ENCODE peak calls at places on chromosomes 5 and 9, in four cellular contexts. Z is lung, I is IMR-90, E is esophagus muscularis mucosa. G is an unnamed sample.

GRCh38 chr9:126564716-126565115 is 49.0 kb upstream of the LMX1B start:
- DNase-seq in I (no peak), Z (no peak), E (no peak), G (no peak)

GRCh38 chr5:20683241-20683940 is 695.4 kb upstream of the CDH18 start:
- DNase-seq in I (no peak), Z (no peak), E (no peak), G (no peak)

GRCh38 chr9:5688109-5688508 is 59.2 kb downstream of the RIC1 start:
- DNase-seq in I (peak; percentile 31), Z (no peak), E (no peak), G (no peak)

GRCh38 chr9:33166263-33167083 is 663 bp downstream of the B4GALT1 start:
- DNase-seq in E (no peak), Z (peak; percentile 48), I (no peak), G (peak; percentile 46)

GRCh38 chr9:72856985-72857631 is 95.7 kb downstream of the ALDH1A1 start:
- DNase-seq in Z (no peak), E (no peak), I (peak; percentile 56), G (no peak)

GRCh38 chr5:7638456-7638855 is 212.5 kb downstream of the CFAP90 start:
- DNase-seq in Z (no peak), E (peak; percentile 34), I (no peak), G (no peak)

GRCh38 chr9:131045300-131046092 is 36.5 kb downstream of the LAMC3 start:
- DNase-seq in Z (no peak), I (no peak), E (no peak), G (no peak)

GRCh38 chr5:145551714-145552113 is 283.4 kb downstream of the PRELID2 start:
- DNase-seq in E (no peak), Z (no peak), I (no peak), G (no peak)

GRCh38 chr5:32123058-32123805 is 50.9 kb downstream of the GOLPH3 start:
- DNase-seq in E (no peak), I (peak; percentile 29), Z (no peak), G (no peak)

GRCh38 chr9:89153187-89153586 is 25.4 kb downstream of the SHC3 start:
- DNase-seq in I (no peak), Z (no peak), E (no peak), G (no peak)

GRCh38 chr9:115373000-115373709 is 255.2 kb upstream of the TNC start:
- DNase-seq in I (peak; percentile 98), Z (no peak), E (no peak), G (no peak)

GRCh38 chr5:131977212-131977604 is 31.7 kb upstream of the MEIKIN start:
- DNase-seq in Z (no peak), E (no peak), I (no peak), G (no peak)

GRCh38 chr9:34664281-34665108 is 2.0 kb upstream of the CCL27 start:
- DNase-seq in Z (peak; percentile 84), E (peak; percentile 95), I (peak; percentile 69), G (peak; percentile 74)

GRCh38 chr9:83062653-83063527 is at the start of gene RASEF:
- DNase-seq in I (no peak), E (peak; percentile 45), Z (peak; percentile 82), G (no peak)

GRCh38 chr9:95696701-95697100 is 178.8 kb upstream of the ERCC6L2 start:
- DNase-seq in E (no peak), Z (no peak), I (no peak), G (no peak)

GRCh38 chr9:70413427-70413797 is 1.0 kb downstream of the KLF9 start:
- DNase-seq in I (no peak), E (no peak), Z (no peak), G (no peak)

GRCh38 chr5:101424530-101425175 is 521.6 kb upstream of the ST8SIA4 start:
- DNase-seq in Z (no peak), E (no peak), I (peak; percentile 73), G (no peak)

GRCh38 chr5:72815580-72816296 is 723 bp upstream of the TNPO1 start:
- DNase-seq in Z (no peak), I (no peak), E (no peak), G (no peak)

GRCh38 chr9:109108318-109108717 is 11.4 kb downstream of the TMEM245 start:
- DNase-seq in I (peak; percentile 71), E (no peak), Z (no peak), G (no peak)

GRCh38 chr5:95283761-95284511 is 958 bp downstream of the MCTP1 start:
- DNase-seq in E (no peak), I (no peak), Z (peak; percentile 49), G (no peak)

GRCh38 chr5:1763548-1763911 is 36.1 kb downstream of the MRPL36 start:
- DNase-seq in Z (no peak), E (no peak), I (peak; percentile 72), G (peak; percentile 19)

GRCh38 chr5:131630208-131630962 is 4.6 kb downstream of the RAPGEF6 start:
- DNase-seq in I (no peak), E (no peak), Z (no peak), G (no peak)

GRCh38 chr9:98538626-98539031 is 170.1 kb downstream of the GABBR2 start:
- DNase-seq in I (peak; percentile 25), Z (peak; percentile 79), E (no peak), G (no peak)

GRCh38 chr5:112630246-112631009 is 107.3 kb upstream of the APC start:
- DNase-seq in Z (no peak), I (peak; percentile 2), E (no peak), G (no peak)

GRCh38 chr5:102561894-102562760 is 63.3 kb upstream of the SLCO6A1 start:
- DNase-seq in Z (no peak), I (peak; percentile 1), E (no peak), G (no peak)

GRCh38 chr5:89595065-89595464 is 712.1 kb upstream of the MEF2C start:
- DNase-seq in Z (no peak), I (no peak), E (no peak), G (no peak)

GRCh38 chr5:133610489-133611356 is 1.6 kb downstream of the FSTL4 start:
- DNase-seq in I (no peak), E (peak; percentile 89), Z (peak; percentile 70), G (peak; percentile 20)

GRCh38 chr9:103816146-103816545 is 278.0 kb upstream of the SMC2 start:
- DNase-seq in I (no peak), Z (no peak), E (no peak), G (no peak)

GRCh38 chr9:80540387-80540786 is 968.6 kb downstream of the TLE4 start:
- DNase-seq in Z (no peak), E (no peak), I (no peak), G (no peak)

GRCh38 chr5:19584131-19584530 is 403.9 kb downstream of the CDH18 start:
- DNase-seq in Z (no peak), E (no peak), I (no peak), G (no peak)

GRCh38 chr5:142853682-142854081 is 83.5 kb downstream of the ARHGAP26 start:
- DNase-seq in E (no peak), I (no peak), Z (no peak), G (no peak)

GRCh38 chr9:110762783-110763182 is 94.2 kb downstream of the MUSK start:
- DNase-seq in Z (no peak), E (no peak), I (no peak), G (no peak)

GRCh38 chr5:228886-229285 is 10.8 kb downstream of the SDHA start:
- DNase-seq in Z (no peak), I (no peak), E (no peak), G (no peak)

GRCh38 chr5:225334-225733 is 7.2 kb downstream of the SDHA start:
- DNase-seq in E (no peak), Z (no peak), I (no peak), G (no peak)

GRCh38 chr5:220008-220407 is 1.9 kb downstream of the SDHA start:
- DNase-seq in I (no peak), E (no peak), Z (no peak), G (peak; percentile 40)

GRCh38 chr5:219492-219891 is 1.4 kb downstream of the SDHA start:
- DNase-seq in E (no peak), I (peak; percentile 50), Z (no peak), G (peak; percentile 31)

DNA sequence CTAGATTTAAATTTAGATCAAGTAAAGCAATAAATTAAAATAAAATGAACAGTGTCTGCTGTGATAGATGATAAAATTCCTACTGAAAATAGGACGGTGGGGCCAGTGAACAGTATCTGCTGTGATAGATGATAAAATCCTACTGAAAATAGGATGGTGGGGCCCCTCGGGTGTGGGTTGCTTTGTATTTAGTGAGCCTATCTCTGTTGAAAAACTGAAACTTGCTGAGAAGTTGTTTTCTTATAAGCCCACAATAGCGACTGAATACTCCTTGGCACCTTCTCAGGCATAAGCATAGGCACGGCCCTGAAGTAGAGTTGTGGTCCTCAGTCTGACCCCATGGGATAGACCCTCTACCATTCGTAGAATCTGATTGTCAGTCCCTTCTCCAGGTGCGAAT is 5.7 kb downstream of the SDHA start:
- DNase-seq in Z (no peak), E (no peak), I (no peak), G (no peak)
- H3K36me3 ChIP-seq in Z (peaks cover 29% of the 10 kb centered on the region), E (peaks cover 50% of the 10 kb centered on the region), I (peaks cover 35% of the 10 kb centered on the region), G (peaks cover 35% of the 10 kb centered on the region)

GRCh38 chr9:132903574-132904495 is 25.1 kb downstream of the SPACA9 start:
- DNase-seq in I (no peak), E (no peak), Z (no peak), G (no peak)

GRCh38 chr9:132898043-132898442 is 19.3 kb downstream of the SPACA9 start:
- DNase-seq in I (no peak), E (no peak), Z (no peak), G (no peak)

GRCh38 chr9:132896906-132897305 is 18.2 kb downstream of the SPACA9 start:
- DNase-seq in E (no peak), Z (no peak), I (peak; percentile 25), G (no peak)

GRCh38 chr9:132905726-132906125 is 27.0 kb downstream of the SPACA9 start:
- DNase-seq in I (no peak), E (no peak), Z (no peak), G (no peak)

GRCh38 chr9:132901859-132902831 is 23.4 kb downstream of the SPACA9 start:
- DNase-seq in Z (peak; percentile 70), I (peak; percentile 83), E (no peak), G (peak; percentile 82)
- H3K36me3 ChIP-seq in Z (peaks cover 44% of the 10 kb centered on the region), I (peaks cover 59% of the 10 kb centered on the region), E (peaks cover 91% of the 10 kb centered on the region), G (peaks cover 63% of the 10 kb centered on the region)

GRCh38 chr9:134150557-134151214 is 13.7 kb downstream of the RNU6ATAC start:
- DNase-seq in E (no peak), Z (no peak), I (no peak), G (no peak)
- H3K36me3 ChIP-seq in E (peaks cover 96% of the 10 kb centered on the region), Z (peaks cover 79% of the 10 kb centered on the region), I (peaks cover 73% of the 10 kb centered on the region), G (peaks cover 64% of the 10 kb centered on the region)

GRCh38 chr5:149221731-149222342 is 49.8 kb upstream of the AFAP1L1 start:
- DNase-seq in I (peak; percentile 84), Z (no peak), E (no peak), G (no peak)
- H3K36me3 ChIP-seq in I (peaks cover 25% of the 10 kb centered on the region), Z (peaks cover 3% of the 10 kb centered on the region), E (peaks cover 4% of the 10 kb centered on the region), G (no peaks in the 10 kb centered on the region)

DNA sequence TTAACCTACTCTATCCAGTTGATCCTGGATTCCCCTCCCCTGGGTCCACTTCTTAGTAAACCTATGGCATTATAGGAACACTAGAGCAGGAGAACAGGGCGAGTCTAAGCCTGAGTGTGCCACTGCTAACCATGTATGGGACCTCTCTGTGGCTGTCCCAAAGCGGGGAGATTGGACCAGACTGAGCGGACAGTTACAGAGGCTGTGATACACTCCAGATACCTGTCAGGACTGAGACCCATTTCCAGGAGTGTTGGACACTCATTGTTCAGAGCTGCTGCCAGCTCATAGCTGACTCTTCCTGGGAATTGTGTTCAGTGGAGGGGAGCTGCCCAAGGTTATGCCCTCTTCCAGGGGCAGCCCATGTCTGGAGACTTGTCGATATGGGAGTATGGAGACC is 11.9 kb upstream of the LTC4S start:
- DNase-seq in Z (no peak), I (no peak), E (no peak), G (no peak)
- H3K36me3 ChIP-seq in Z (peaks cover 14% of the 10 kb centered on the region), I (peaks cover 21% of the 10 kb centered on the region), E (peaks cover 34% of the 10 kb centered on the region), G (peaks cover 15% of the 10 kb centered on the region)

GRCh38 chr5:173119719-173120118 is 24.6 kb upstream of the BNIP1 start:
- DNase-seq in I (no peak), Z (no peak), E (no peak), G (no peak)
- H3K36me3 ChIP-seq in I (peaks cover 9% of the 10 kb centered on the region), Z (peaks cover 16% of the 10 kb centered on the region), E (peaks cover 27% of the 10 kb centered on the region), G (peaks cover 32% of the 10 kb centered on the region)

G was measured in CD4-positive, alpha-beta memory T cell.